ENCODE peak calls at places on chromosomes 1 and 21, in eight cellular contexts. F is testis, P is gastrocnemius medialis, Y is body of pancreas, C is transverse colon, Z is lower leg skin, J is A549, I is adrenal gland. E is an unnamed sample.

GRCh38 chr1:216843426-216843825 is 120.2 kb upstream of the ESRRG start:
- DNase-seq in I (no peak), Z (no peak), Y (no peak), P (no peak), F (no peak), J (no peak), C (no peak), E (no peak)

GRCh38 chr1:227192163-227192562 is 126.1 kb downstream of the CDC42BPA start:
- DNase-seq in I (peak), Y (peak), C (peak), Z (peak), F (no peak), P (peak), J (peak), E (peak)

GRCh38 chr1:152427458-152427857 is 13.4 kb upstream of the CRNN start:
- DNase-seq in J (no peak), F (no peak), I (no peak), Z (no peak), C (no peak), Y (no peak), P (no peak), E (no peak)

GRCh38 chr1:204477036-204477740 is 17.4 kb downstream of the PIK3C2B start:
- DNase-seq in P (no peak), Y (no peak), Z (no peak), F (no peak), C (peak), I (no peak), J (no peak), E (no peak)

GRCh38 chr1:64769482-64769881 is 24.6 kb downstream of the RAVER2 start:
- DNase-seq in Z (no peak), F (no peak), I (no peak), Y (no peak), P (no peak), J (no peak), C (no peak), E (no peak)

GRCh38 chr1:114353233-114353632 is 157.8 kb downstream of the TRIM33 start:
- DNase-seq in J (no peak), Y (peak), F (peak), P (no peak), I (peak), C (peak), Z (peak), E (peak)

GRCh38 chr1:220076861-220077762 is 12.5 kb downstream of the BPNT1 start:
- DNase-seq in Z (no peak), J (no peak), P (no peak), Y (no peak), F (no peak), C (no peak), I (no peak), E (no peak)

GRCh38 chr1:206421616-206422355 is 48.5 kb upstream of the IKBKE start:
- DNase-seq in C (no peak), J (no peak), Y (no peak), I (no peak), Z (no peak), F (no peak), P (no peak), E (no peak)

GRCh38 chr1:232635778-232636356 is 5.9 kb upstream of the SIPA1L2 start:
- DNase-seq in Z (no peak), F (no peak), I (no peak), C (no peak), P (no peak), Y (no peak), J (peak), E (no peak)

GRCh38 chr1:167910530-167910929 is 3.4 kb downstream of the ADCY10 start:
- DNase-seq in Z (no peak), F (no peak), J (no peak), C (no peak), Y (no peak), I (no peak), P (no peak), E (no peak)

GRCh38 chr1:54249798-54250497 is 50.0 kb downstream of the MRPL37 start:
- DNase-seq in C (no peak), I (peak), Z (peak), F (peak), P (peak), J (peak), Y (no peak), E (no peak)

GRCh38 chr1:225426395-225427248 is 1.2 kb downstream of the LBR start:
- DNase-seq in Y (no peak), I (no peak), J (peak), F (peak), Z (no peak), P (peak), C (peak), E (no peak)

GRCh38 chr1:69221492-69221990 is 346.2 kb upstream of the LRRC7 start:
- DNase-seq in J (no peak), P (no peak), Z (no peak), Y (no peak), C (no peak), F (no peak), I (no peak), E (no peak)

GRCh38 chr1:170866646-170867045 is 68.7 kb upstream of the MROH9 start:
- DNase-seq in Y (no peak), F (no peak), J (no peak), I (no peak), P (no peak), Z (no peak), C (no peak), E (no peak)

GRCh38 chr1:156385534-156386031 is 16.6 kb downstream of the RHBG start:
- DNase-seq in Y (peak), F (peak), C (peak), J (peak), P (peak), I (peak), Z (peak), E (peak)

GRCh38 chr1:178196631-178197030 is 102.7 kb downstream of the RASAL2 start:
- DNase-seq in F (no peak), P (no peak), Z (no peak), C (no peak), I (no peak), J (no peak), Y (no peak), E (no peak)

GRCh38 chr1:235375919-235376600 is 8.8 kb downstream of the TBCE start:
- DNase-seq in C (no peak), Z (no peak), F (no peak), I (no peak), J (no peak), P (no peak), Y (no peak), E (no peak)

GRCh38 chr1:38153426-38154088 is 107.0 kb upstream of the POU3F1 start:
- DNase-seq in Z (no peak), I (no peak), J (no peak), C (no peak), Y (no peak), F (no peak), P (no peak), E (no peak)
- TF ChIP-seq POLR2A in Z (no peak), I (no peak), J (no peak), C (no peak), Y (no peak), F (no peak), P (no peak), E (no peak)

GRCh38 chr1:99970713-99971255 is 988 bp downstream of the SLC35A3 start:
- DNase-seq in J (no peak), P (no peak), C (peak), I (no peak), Z (no peak), Y (no peak), F (no peak), E (no peak)

GRCh38 chr1:99965646-99966375 is 4.0 kb upstream of the SLC35A3 start:
- DNase-seq in C (no peak), J (no peak), I (no peak), P (no peak), F (no peak), Z (no peak), Y (no peak), E (no peak)

GRCh38 chr1:99968214-99968613 is 1.6 kb upstream of the SLC35A3 start:
- DNase-seq in P (no peak), J (no peak), I (no peak), Y (no peak), F (no peak), Z (no peak), C (no peak), E (no peak)

GRCh38 chr1:99969260-99969728 is 502 bp upstream of the SLC35A3 start:
- DNase-seq in P (no peak), F (no peak), Z (no peak), C (no peak), Y (peak), J (peak), I (no peak), E (no peak)

GRCh38 chr1:99969729-99970591 is at the start of gene SLC35A3:
- DNase-seq in Z (peak), I (peak), C (peak), Y (peak), F (peak), J (peak), P (peak), E (peak)
- TF ChIP-seq POLR2A in Z (no peak), I (no peak), C (peak), Y (peak), F (no peak), J (peak), P (peak), E (peak)

GRCh38 chr1:92961131-92961895 is at the start of gene DIPK1A:
- DNase-seq in J (peak), F (peak), C (peak), Y (peak), Z (peak), I (peak), P (peak), E (peak)
- TF ChIP-seq POLR2A in J (peak), F (no peak), C (peak), Y (peak), Z (peak), I (peak), P (peak), E (no peak)

GRCh38 chr21:37366488-37367300 is at the start of gene DYRK1A:
- DNase-seq in I (peak), J (peak), Z (peak), F (peak), Y (peak), C (peak), P (peak), E (peak)

GRCh38 chr21:37364722-37365121 is 1.9 kb upstream of the DYRK1A start:
- DNase-seq in C (no peak), Z (no peak), F (no peak), P (no peak), J (no peak), Y (no peak), I (no peak), E (no peak)

GRCh38 chr21:37363936-37364335 is 2.6 kb upstream of the DYRK1A start:
- DNase-seq in I (no peak), Z (no peak), Y (no peak), P (no peak), C (no peak), F (no peak), J (no peak), E (no peak)

GRCh38 chr21:37367301-37367757 is 756 bp downstream of the DYRK1A start:
- DNase-seq in Y (peak), C (peak), F (no peak), I (no peak), J (no peak), P (no peak), Z (no peak), E (no peak)

DNA sequence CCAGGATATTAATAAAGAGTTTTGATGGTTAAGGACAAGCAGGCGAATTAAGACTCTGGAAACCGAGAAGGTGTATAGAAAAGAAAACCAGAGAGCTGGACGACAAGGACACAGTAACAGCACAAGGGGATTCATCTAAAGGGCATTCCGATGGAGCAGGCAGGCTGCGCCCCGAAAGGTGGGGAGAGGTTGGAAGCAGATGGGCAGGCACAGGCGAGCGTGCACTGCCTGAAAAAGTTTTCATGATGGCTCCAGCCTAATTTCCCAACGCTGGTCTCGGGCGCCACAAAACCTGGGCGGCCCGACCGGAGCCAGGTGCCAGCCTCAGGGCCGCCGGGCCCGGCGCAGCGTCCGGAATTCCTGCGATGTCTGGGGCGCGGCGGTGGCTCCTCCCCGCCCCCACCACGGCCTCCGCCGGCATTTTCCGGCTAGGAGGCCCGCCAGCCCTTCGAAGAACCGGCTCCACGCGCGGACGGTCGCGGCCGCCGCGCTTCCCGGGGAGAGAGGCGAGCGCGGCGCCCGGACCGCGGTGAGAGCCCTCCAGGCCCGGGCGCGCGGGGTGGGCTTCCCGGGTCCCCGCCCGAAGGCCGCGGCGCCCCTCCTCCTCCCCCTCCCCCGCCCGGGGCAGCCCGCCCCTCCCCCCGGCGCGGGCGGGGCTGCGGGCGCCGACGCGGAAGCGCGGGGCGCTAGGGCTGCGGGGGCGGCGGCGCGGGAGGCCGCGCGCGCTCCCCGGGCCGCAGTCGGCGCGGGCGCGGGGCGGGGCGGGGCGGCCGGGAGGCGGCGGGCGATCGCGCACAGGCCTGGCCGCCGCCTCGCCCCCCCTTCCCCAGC is 701 bp upstream of the DYRK1A start:
- DNase-seq in Y (peak), P (peak), F (peak), J (peak), C (peak), I (peak), Z (peak), E (peak)
- TF ChIP-seq POLR2A in Y (peak), P (peak), F (peak), J (peak), C (peak), I (peak), Z (no peak), E (no peak)

GRCh38 chr1:1779691-1780597 is 1.7 kb upstream of the NADK start:
- DNase-seq in F (peak), I (peak), P (peak), C (peak), Y (peak), Z (peak), J (no peak), E (peak)

GRCh38 chr1:1776672-1777393 is 1.4 kb downstream of the NADK start:
- DNase-seq in C (no peak), P (no peak), F (no peak), I (no peak), Z (no peak), J (no peak), Y (no peak), E (no peak)

GRCh38 chr1:1777510-1777909 is 760 bp downstream of the NADK start:
- DNase-seq in P (peak), J (no peak), I (peak), Y (peak), Z (peak), F (peak), C (no peak), E (peak)

GRCh38 chr1:1778827-1779675 is 781 bp upstream of the NADK start:
- DNase-seq in C (peak), J (no peak), P (peak), I (peak), Z (peak), Y (peak), F (peak), E (peak)

GRCh38 chr1:1777950-1778826 is at the start of gene NADK:
- DNase-seq in F (peak), C (peak), Y (peak), I (peak), Z (no peak), J (peak), P (peak), E (peak)
- TF ChIP-seq POLR2A in F (no peak), C (no peak), Y (no peak), I (peak), Z (no peak), J (peak), P (peak), E (no peak)

GRCh38 chr21:42375141-42375905 is 9.0 kb upstream of the TFF1 start:
- DNase-seq in P (no peak), Z (no peak), I (no peak), Y (no peak), F (no peak), C (peak), J (no peak), E (no peak)

GRCh38 chr21:42377951-42378340 is 11.6 kb upstream of the TFF1 start:
- DNase-seq in F (no peak), J (no peak), Z (no peak), Y (no peak), C (peak), I (no peak), P (no peak), E (no peak)

GRCh38 chr21:42377211-42377950 is 11.0 kb upstream of the TFF1 start:
- DNase-seq in F (no peak), P (no peak), J (no peak), I (no peak), C (peak), Y (no peak), Z (no peak), E (no peak)

GRCh38 chr21:42375966-42376337 is 9.6 kb upstream of the TFF1 start:
- DNase-seq in J (no peak), F (no peak), C (no peak), Z (no peak), P (no peak), Y (no peak), I (no peak), E (no peak)

GRCh38 chr21:42376338-42376982 is 10.1 kb upstream of the TFF1 start:
- DNase-seq in Y (peak), C (peak), J (no peak), F (no peak), Z (no peak), I (peak), P (no peak), E (no peak)
- TF ChIP-seq POLR2A in Y (no peak), C (peak), J (no peak), F (no peak), Z (no peak), I (no peak), P (no peak), E (no peak)

DNA sequence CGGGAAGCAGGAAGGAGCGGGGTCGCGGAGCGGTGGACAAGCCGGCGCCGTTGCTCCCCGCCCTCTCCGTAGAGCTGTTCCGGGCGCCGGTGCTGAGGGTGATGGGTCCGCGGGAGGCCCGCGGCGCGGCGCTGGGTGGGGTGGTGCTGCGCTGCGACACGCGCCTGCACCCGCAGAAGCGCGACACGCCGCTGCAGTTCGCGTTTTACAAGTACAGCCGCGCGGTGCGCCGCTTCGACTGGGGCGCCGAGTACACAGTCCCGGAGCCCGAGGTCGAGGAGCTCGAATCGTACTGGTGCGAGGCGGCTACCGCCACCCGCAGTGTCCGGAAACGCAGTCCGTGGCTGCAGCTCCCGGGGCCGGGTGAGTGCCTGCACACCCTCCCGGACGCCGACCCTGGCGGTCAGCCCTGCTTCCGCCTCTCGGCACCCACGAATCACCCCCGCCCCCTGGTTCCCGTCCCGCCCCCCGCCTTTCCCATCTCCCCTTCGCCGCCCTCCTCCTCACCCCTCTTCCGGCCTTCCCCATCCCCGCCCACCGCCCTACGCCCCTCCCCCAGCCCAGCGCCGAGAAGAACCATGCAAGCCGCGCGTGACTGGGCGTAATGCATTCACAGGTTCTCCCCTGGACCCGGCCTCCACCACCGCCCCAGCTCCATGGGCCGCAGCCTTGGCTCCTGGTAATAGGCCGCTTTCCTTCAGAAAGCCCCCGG is 5.4 kb downstream of the FCRLB start:
- DNase-seq in P (peak), C (peak), Y (peak), J (peak), I (peak), F (peak), Z (peak), E (peak)
- TF ChIP-seq POLR2A in P (peak), C (peak), Y (peak), J (peak), I (no peak), F (no peak), Z (no peak), E (no peak)

DNA sequence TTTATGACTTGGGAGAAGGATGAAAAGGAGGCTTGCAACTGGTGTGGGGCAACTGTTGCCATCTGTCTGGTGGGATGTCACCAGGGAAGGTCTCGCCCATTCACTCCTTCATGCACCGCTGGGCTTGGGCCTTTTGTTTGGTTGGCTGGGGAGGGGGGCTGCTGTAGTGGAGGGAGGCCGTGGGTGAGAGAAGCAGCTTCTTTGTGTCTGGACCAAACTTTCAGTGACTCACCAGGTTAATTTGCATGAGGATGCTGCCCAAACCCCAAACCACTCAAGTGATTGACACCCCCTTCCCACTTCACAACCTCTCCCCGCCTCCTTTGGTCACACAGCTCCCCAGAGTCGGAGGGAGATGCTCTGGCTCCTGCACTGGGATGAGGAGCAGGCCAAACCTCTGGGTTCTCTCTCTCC is 19.7 kb downstream of the BTG2 start:
- DNase-seq in P (no peak), I (no peak), Z (no peak), Y (peak), F (no peak), J (no peak), C (peak), E (no peak)
- TF ChIP-seq POLR2A in P (no peak), I (no peak), Z (no peak), Y (no peak), F (no peak), J (no peak), C (peak), E (no peak)

E was measured in heart left ventricle.